ENCODE peak calls at places on chromosomes 7 and 10, in five cellular contexts. N is lung, H is brain microvascular endothelial cell, B is SJSA1, K is K562. V is an unnamed sample.

GRCh38 chr7:124459101-124460052 is 306.2 kb downstream of the GPR37 start:
- DNase-seq in B (no peak), N (no peak), K (no peak), H (no peak), V (no peak)

GRCh38 chr7:127665922-127666321 is 13.9 kb downstream of the SND1 start:
- DNase-seq in B (no peak), H (no peak), N (no peak), K (no peak), V (no peak)

GRCh38 chr7:56091591-56091990 is 1.2 kb downstream of the PHKG1 start:
- DNase-seq in B (no peak), N (no peak), H (no peak), K (no peak), V (no peak)

GRCh38 chr10:61757001-61757400 is 94.3 kb downstream of the CABCOCO1 start:
- DNase-seq in B (no peak), K (no peak), H (no peak), N (no peak), V (no peak)

GRCh38 chr7:38398725-38399321 is 125.4 kb upstream of the TARP start:
- DNase-seq in N (peak; percentile 46), B (no peak), H (peak; percentile 37), K (peak; percentile 46), V (peak; percentile 27)

GRCh38 chr10:37467246-37467645 is 341.8 kb downstream of the ANKRD30A start:
- DNase-seq in K (no peak), B (no peak), H (no peak), N (no peak), V (no peak)

GRCh38 chr7:43570688-43571365 is 12.1 kb upstream of the STK17A start:
- DNase-seq in B (no peak), N (no peak), H (no peak), K (no peak), V (no peak)

GRCh38 chr7:82330706-82331220 is 112.8 kb downstream of the CACNA2D1 start:
- DNase-seq in H (no peak), B (no peak), N (no peak), K (no peak), V (no peak)

GRCh38 chr10:69014171-69014570 is 25.6 kb downstream of the KIFBP start:
- DNase-seq in B (no peak), N (no peak), H (no peak), K (no peak), V (no peak)

GRCh38 chr7:42314696-42315095 is 77.7 kb upstream of the GLI3 start:
- DNase-seq in K (no peak), H (peak; percentile 9), B (no peak), N (no peak), V (no peak)

GRCh38 chr10:26438534-26439269 is 561 bp downstream of the APBB1IP start:
- DNase-seq in K (no peak), H (no peak), B (no peak), N (peak; percentile 43), V (no peak)

GRCh38 chr10:79097021-79097695 is 28.4 kb downstream of the ZMIZ1 start:
- DNase-seq in B (no peak), N (no peak), K (no peak), H (no peak), V (no peak)

GRCh38 chr7:148318092-148318756 is 272.3 kb upstream of the C7orf33 start:
- DNase-seq in H (no peak), K (no peak), B (no peak), N (no peak), V (no peak)

GRCh38 chr10:84996580-84996979 is 668.2 kb downstream of the CCSER2 start:
- DNase-seq in K (no peak), N (no peak), H (no peak), B (no peak), V (no peak)

GRCh38 chr7:82263880-82264751 is 179.5 kb downstream of the CACNA2D1 start:
- DNase-seq in N (no peak), K (no peak), B (no peak), H (no peak), V (no peak)

GRCh38 chr10:95394161-95394880 is 103.5 kb upstream of the PDLIM1 start:
- DNase-seq in H (no peak), K (peak; percentile 59), B (no peak), N (no peak), V (no peak)

GRCh38 chr10:43905502-43906236 is 257.0 kb upstream of the ZNF32 start:
- DNase-seq in K (no peak), B (no peak), N (no peak), H (peak; percentile 15), V (no peak)

GRCh38 chr10:69929575-69929974 is 123.1 kb upstream of the MACROH2A2 start:
- DNase-seq in B (no peak), H (no peak), K (no peak), N (no peak), V (no peak)

GRCh38 chr7:137953692-137954470 is 48.0 kb downstream of the CREB3L2 start:
- DNase-seq in N (no peak), H (peak; percentile 82), K (peak; percentile 53), B (peak; percentile 59), V (peak; percentile 78)

GRCh38 chr7:101156277-101156676 is 2.0 kb downstream of the AP1S1 start:
- DNase-seq in H (no peak), K (no peak), N (no peak), B (no peak), V (no peak)

GRCh38 chr10:17265468-17265867 is 37.4 kb downstream of the VIM start:
- DNase-seq in B (no peak), K (no peak), H (no peak), N (no peak), V (no peak)

GRCh38 chr7:96361116-96361857 is 39.4 kb upstream of the SLC25A13 start:
- DNase-seq in H (no peak), B (no peak), K (no peak), N (no peak), V (no peak)

GRCh38 chr7:836429-836828 is 4.2 kb downstream of the SUN1 start:
- DNase-seq in K (no peak), N (no peak), B (no peak), H (peak; percentile 65), V (no peak)

GRCh38 chr7:157947504-157947903 is 610.7 kb downstream of the DNAJB6 start:
- DNase-seq in N (no peak), B (no peak), K (no peak), H (no peak), V (no peak)

GRCh38 chr10:3398825-3399646 is 226.5 kb upstream of the PITRM1 start:
- DNase-seq in N (no peak), H (no peak), B (peak; percentile 61), K (no peak), V (no peak)

GRCh38 chr7:16114633-16115032 is 306.7 kb downstream of the CRPPA start:
- DNase-seq in N (no peak), H (no peak), K (no peak), B (no peak), V (peak; percentile 17)

GRCh38 chr7:16315280-16315679 is 106.1 kb downstream of the CRPPA start:
- DNase-seq in K (no peak), N (no peak), B (no peak), H (no peak), V (no peak)

GRCh38 chr10:22315455-22316285 is 518 bp upstream of the COMMD3 start:
- DNase-seq in K (peak; percentile 21), N (peak; percentile 42), B (no peak), H (no peak), V (no peak)

GRCh38 chr7:12719978-12720377 is 32.5 kb downstream of the ARL4A start:
- DNase-seq in N (no peak), K (no peak), H (no peak), B (no peak), V (no peak)
- H3K27ac ChIP-seq in N (peak overlapping the region; percentile 59), K (peak overlapping the region; percentile 95), H (peak overlapping the region; percentile 94), B (peak overlapping the region; percentile 64), V (no peak overlapping the region)

GRCh38 chr7:129055294-129055816 is 444 bp upstream of the TNPO3 start:
- DNase-seq in B (no peak), N (no peak), H (no peak), K (no peak), V (no peak)

GRCh38 chr7:129053938-129054437 is 923 bp downstream of the TNPO3 start:
- DNase-seq in H (no peak), B (no peak), N (no peak), K (no peak), V (peak; percentile 35)

GRCh38 chr7:129052441-129052840 is 2.5 kb downstream of the TNPO3 start:
- DNase-seq in B (no peak), H (no peak), K (no peak), N (no peak), V (no peak)

GRCh38 chr7:129054438-129055293 is at the start of gene TNPO3:
- DNase-seq in K (peak; percentile 98), B (peak; percentile 95), N (peak; percentile 95), H (peak; percentile 84), V (peak; percentile 89)

DNA sequence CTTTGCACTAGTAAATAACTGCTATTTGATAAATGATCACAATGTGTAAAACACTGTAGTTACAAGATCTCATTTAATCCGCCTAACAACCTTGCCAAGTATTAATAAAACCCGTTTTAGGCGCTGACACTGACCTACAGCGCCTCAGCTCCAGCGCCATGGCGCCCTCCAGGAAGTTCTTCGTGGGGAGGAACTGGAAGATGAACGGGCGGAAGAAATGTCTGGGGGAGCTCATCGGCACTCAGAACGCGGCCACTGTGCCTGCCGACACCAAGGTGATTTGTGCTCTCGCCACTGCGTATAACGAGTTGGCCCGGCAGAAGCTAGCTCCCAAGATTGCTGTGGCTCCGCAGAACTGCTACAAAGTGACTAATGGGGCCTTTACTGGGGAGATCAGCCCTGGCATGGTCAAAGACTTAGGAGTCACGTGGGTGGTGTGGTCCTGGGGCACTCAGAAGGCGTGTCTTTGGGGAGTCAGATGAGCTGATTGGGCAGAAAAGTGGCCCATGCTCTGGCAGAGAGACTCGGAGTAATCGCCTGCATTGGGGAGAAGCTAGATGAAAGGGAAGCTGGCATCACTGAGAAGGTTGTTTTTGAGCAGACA is 1.1 kb upstream of the TNPO3 start:
- DNase-seq in H (no peak), K (no peak), B (no peak), N (no peak), V (no peak)
- H3K4me3 ChIP-seq in H (no peak overlapping the region), K (peak overlapping the region; percentile 80), B (no peak overlapping the region), N (no peak overlapping the region), V (no peak overlapping the region)

DNA sequence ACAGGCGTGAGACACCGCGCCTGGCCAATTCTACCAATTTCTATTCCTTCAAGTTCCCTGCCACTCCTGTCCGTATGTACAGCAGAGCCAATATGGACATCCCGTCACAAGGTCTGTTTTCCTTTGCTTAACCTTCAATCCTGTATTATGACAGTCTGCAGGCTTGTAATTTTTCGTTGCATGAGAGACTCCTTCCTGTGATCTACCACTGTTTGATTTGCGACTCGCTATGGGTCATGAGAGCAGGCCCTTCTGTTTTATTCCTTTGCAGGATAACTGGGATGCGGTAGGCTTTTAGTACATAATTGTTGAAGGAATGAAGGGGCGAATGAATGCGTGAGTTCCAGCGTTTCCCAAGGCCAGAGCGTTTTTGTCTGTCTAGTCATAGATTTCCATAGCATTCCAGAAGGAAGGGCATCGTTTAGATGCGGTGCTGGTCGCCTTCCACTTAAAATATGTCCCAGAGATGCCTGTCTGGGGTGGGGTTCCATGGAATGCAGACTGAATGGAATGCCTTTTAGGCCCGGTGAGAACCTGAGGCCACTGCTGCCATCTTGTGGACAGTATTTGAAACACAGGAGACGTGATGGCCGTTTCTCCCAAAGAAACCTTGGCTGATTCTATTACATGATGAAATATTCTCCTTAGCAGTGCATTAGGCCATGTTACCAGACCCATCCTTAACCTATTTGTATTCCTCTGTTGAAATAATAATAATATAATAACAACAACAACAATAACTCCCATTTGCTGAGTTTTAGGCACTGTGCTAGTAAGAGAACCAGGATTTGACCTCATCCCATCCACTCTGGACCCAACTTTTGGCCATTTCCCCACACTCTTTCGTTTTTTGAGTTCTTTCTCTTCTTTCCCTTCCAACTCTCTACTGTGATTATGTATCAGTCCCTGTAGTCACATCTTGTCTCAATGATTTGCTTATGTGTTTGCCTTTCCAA is 193.2 kb downstream of the MYOF start:
- DNase-seq in B (peak; percentile 97), N (peak; percentile 84), H (peak; percentile 85), K (peak; percentile 70), V (peak; percentile 60)
- H3K27ac ChIP-seq in B (peak overlapping the region; percentile 94), N (no peak overlapping the region), H (no peak overlapping the region), K (no peak overlapping the region), V (peak overlapping the region; percentile 73)

GRCh38 chr7:27243340-27244163 is 950 bp downstream of the EVX1 start:
- DNase-seq in B (no peak), K (no peak), H (no peak), N (no peak), V (no peak)
- H3K4me3 ChIP-seq in B (peak overlapping the region; percentile 24), K (no peak overlapping the region), H (no peak overlapping the region), N (no peak overlapping the region), V (peak overlapping the region; percentile 24)